ENCODE peak calls at places on chromosomes 7 and 10, in five cellular contexts. D, C, G, A and O are unnamed samples.

GRCh38 chr7:134792968-134793367 is 13.5 kb downstream of the CALD1 start:
- DNase-seq in D (no peak), C (no peak), G (no peak), A (no peak), O (no peak)

GRCh38 chr10:132110091-132110490 is 44.3 kb downstream of the JAKMIP3 start:
- DNase-seq in D (no peak), C (no peak), G (no peak), A (no peak), O (no peak)

GRCh38 chr10:62502995-62503613 is 128.9 kb downstream of the ZNF365 start:
- DNase-seq in D (no peak), C (no peak), G (no peak), A (no peak), O (no peak)

GRCh38 chr7:2803755-2804154 is 40.4 kb downstream of the GNA12 start:
- DNase-seq in D (no peak), C (no peak), G (no peak), A (no peak), O (no peak)

GRCh38 chr10:59177031-59177861 is 803 bp downstream of the PHYHIPL start:
- DNase-seq in D (peak; percentile 3), C (no peak), G (no peak), A (no peak), O (no peak)

GRCh38 chr10:121351533-121351932 is 246.7 kb downstream of the FGFR2 start:
- DNase-seq in D (no peak), C (no peak), G (no peak), A (no peak), O (no peak)

GRCh38 chr7:16710641-16711040 is 42.9 kb upstream of the TSPAN13 start:
- DNase-seq in D (no peak), C (no peak), G (no peak), A (no peak), O (no peak)

GRCh38 chr10:9814285-9814866 is 1203.3 kb upstream of the CELF2 start:
- DNase-seq in D (no peak), C (no peak), G (no peak), A (no peak), O (no peak)

GRCh38 chr10:124008187-124008970 is 85.0 kb downstream of the CHST15 start:
- DNase-seq in D (no peak), C (no peak), G (no peak), A (no peak), O (no peak)

GRCh38 chr7:14839307-14839706 is 63.2 kb downstream of the DGKB start:
- DNase-seq in D (no peak), C (no peak), G (no peak), A (no peak), O (no peak)

GRCh38 chr7:150481207-150481920 is 30.9 kb downstream of the GIMAP8 start:
- DNase-seq in D (no peak), C (no peak), G (no peak), A (peak; percentile 55), O (peak; percentile 24)

GRCh38 chr7:101035941-101036340 is 16.1 kb downstream of the MUC17 start:
- DNase-seq in D (no peak), C (no peak), G (no peak), A (no peak), O (no peak)

GRCh38 chr7:42915356-42915755 is 3.5 kb upstream of the C7orf25 start:
- DNase-seq in D (no peak), C (no peak), G (no peak), A (no peak), O (no peak)

GRCh38 chr7:40243076-40243475 is 108.3 kb downstream of the SUGCT start:
- DNase-seq in D (no peak), C (no peak), G (no peak), A (no peak), O (no peak)

GRCh38 chr10:50992972-50993766 is 81.1 kb upstream of the PRKG1 start:
- DNase-seq in D (no peak), C (no peak), G (no peak), A (no peak), O (no peak)

GRCh38 chr10:6204063-6204340 is 1.3 kb downstream of the PFKFB3 start:
- DNase-seq in D (no peak), C (peak; percentile 14), G (no peak), A (peak; percentile 65), O (peak; percentile 74)

GRCh38 chr10:102775973-102776669 is 32.4 kb downstream of the WBP1L start:
- DNase-seq in D (no peak), C (no peak), G (no peak), A (no peak), O (peak; percentile 34)

GRCh38 chr10:43226851-43227845 is 39.7 kb downstream of the RASGEF1A start:
- DNase-seq in D (peak; percentile 4), C (no peak), G (no peak), A (peak; percentile 7), O (no peak)

GRCh38 chr10:5504146-5505072 is 5.0 kb upstream of the CALML5 start:
- DNase-seq in D (no peak), C (no peak), G (no peak), A (no peak), O (no peak)

GRCh38 chr7:134859783-134860182 is 80.3 kb downstream of the CALD1 start:
- DNase-seq in D (no peak), C (no peak), G (no peak), A (no peak), O (no peak)

GRCh38 chr10:4270116-4270515 is 485.1 kb upstream of the KLF6 start:
- DNase-seq in D (no peak), C (no peak), G (no peak), A (no peak), O (no peak)

GRCh38 chr7:5183155-5183554 is 6.9 kb upstream of the WIPI2 start:
- DNase-seq in D (no peak), C (no peak), G (no peak), A (no peak), O (no peak)

GRCh38 chr10:124943301-124944092 is 1.6 kb downstream of the ZRANB1 start:
- DNase-seq in D (no peak), C (no peak), G (no peak), A (no peak), O (no peak)

GRCh38 chr7:20785211-20786048 is 1.3 kb downstream of the SP8 start:
- DNase-seq in D (no peak), C (no peak), G (peak; percentile 17), A (no peak), O (no peak)

GRCh38 chr10:130495891-130496642 is 359.9 kb downstream of the GLRX3 start:
- DNase-seq in D (no peak), C (no peak), G (no peak), A (no peak), O (no peak)

GRCh38 chr10:131169146-131169545 is 142.4 kb downstream of the TCERG1L start:
- DNase-seq in D (no peak), C (no peak), G (no peak), A (no peak), O (no peak)

GRCh38 chr7:155455776-155456516 is 2.0 kb upstream of the EN2 start:
- DNase-seq in D (no peak), C (no peak), G (no peak), A (no peak), O (no peak)

GRCh38 chr7:77316219-77316978 is 99.8 kb downstream of the GSAP start:
- DNase-seq in D (no peak), C (no peak), G (no peak), A (no peak), O (no peak)

GRCh38 chr7:155106356-155106755 is 36.2 kb downstream of the HTR5A start:
- DNase-seq in D (no peak), C (no peak), G (no peak), A (no peak), O (no peak)

GRCh38 chr7:138970979-138971378 is 10.2 kb downstream of the KIAA1549 start:
- DNase-seq in D (no peak), C (no peak), G (no peak), A (no peak), O (no peak)

GRCh38 chr10:12782537-12782936 is 219.0 kb downstream of the CCDC3 start:
- DNase-seq in D (no peak), C (no peak), G (no peak), A (peak; percentile 27), O (peak; percentile 28)

GRCh38 chr7:114255404-114255841 is 159.2 kb upstream of the FOXP2 start:
- DNase-seq in D (no peak), C (no peak), G (no peak), A (no peak), O (no peak)

GRCh38 chr7:24216576-24217116 is 67.3 kb upstream of the NPY start:
- DNase-seq in D (no peak), C (no peak), G (no peak), A (no peak), O (no peak)

GRCh38 chr10:82742478-82742877 is 867.5 kb downstream of the NRG3 start:
- DNase-seq in D (no peak), C (no peak), G (no peak), A (no peak), O (no peak)

GRCh38 chr10:45420453-45421192 is 46.6 kb downstream of the ALOX5 start:
- DNase-seq in D (no peak), C (no peak), G (no peak), A (peak; percentile 83), O (peak; percentile 66)

GRCh38 chr7:29771081-29771832 is 35.1 kb upstream of the WIPF3 start:
- DNase-seq in D (no peak), C (no peak), G (no peak), A (no peak), O (no peak)

GRCh38 chr10:30056281-30056680 is 3.1 kb downstream of the JCAD start:
- DNase-seq in D (no peak), C (no peak), G (no peak), A (no peak), O (no peak)